ENCODE peak calls at places on chromosomes 2 and 18, in seven cellular contexts. B is ovary, G is GM06990, I is heart left ventricle, Z is mucosa of descending colon, Q is hepatocyte, U is colonic mucosa. M is an unnamed sample.

GRCh38 chr2:8202139-8202538 is 479.7 kb upstream of the ID2 start:
- DNase-seq in B (no peak), G (peak; percentile 28), I (no peak), Z (no peak), Q (no peak), U (no peak), M (no peak)

GRCh38 chr2:134148843-134149472 is 104.9 kb upstream of the MGAT5 start:
- DNase-seq in B (no peak), G (no peak), I (no peak), Z (no peak), Q (no peak), U (no peak), M (no peak)

GRCh38 chr2:152336854-152337510 is 2.0 kb downstream of the FMNL2 start:
- DNase-seq in B (peak; percentile 48), G (peak; percentile 4), I (peak; percentile 33), Z (peak; percentile 39), Q (peak; percentile 40), U (peak; percentile 36), M (peak; percentile 17)

GRCh38 chr2:209549589-209549988 is 125.7 kb downstream of the MAP2 start:
- DNase-seq in B (no peak), G (no peak), I (no peak), Z (no peak), Q (no peak), U (no peak), M (no peak)

GRCh38 chr18:9578306-9578705 is 36.1 kb downstream of the PPP4R1 start:
- DNase-seq in B (no peak), G (no peak), I (no peak), Z (no peak), Q (no peak), U (no peak), M (no peak)

GRCh38 chr2:42055573-42056514 is 8.0 kb downstream of the PKDCC start:
- DNase-seq in B (no peak), G (no peak), I (no peak), Z (peak; percentile 84), Q (peak; percentile 89), U (peak; percentile 93), M (no peak)

GRCh38 chr2:128306081-128306930 is 12.4 kb downstream of the HS6ST1 start:
- DNase-seq in B (peak; percentile 79), G (no peak), I (peak; percentile 60), Z (peak; percentile 68), Q (peak; percentile 87), U (peak; percentile 58), M (peak; percentile 27)

GRCh38 chr2:157498501-157498900 is 54.6 kb upstream of the CYTIP start:
- DNase-seq in B (no peak), G (no peak), I (no peak), Z (no peak), Q (no peak), U (no peak), M (no peak)

GRCh38 chr2:232584238-232584637 is 33.7 kb downstream of the EIF4E2 start:
- DNase-seq in B (no peak), G (no peak), I (no peak), Z (no peak), Q (no peak), U (no peak), M (no peak)

GRCh38 chr18:55385770-55386169 is 202.2 kb downstream of the TCF4 start:
- DNase-seq in B (no peak), G (no peak), I (no peak), Z (no peak), Q (no peak), U (no peak), M (no peak)

GRCh38 chr2:72826156-72826477 is 284 bp upstream of the EXOC6B start:
- DNase-seq in B (no peak), G (no peak), I (no peak), Z (no peak), Q (no peak), U (no peak), M (no peak)
- H3K4me3 ChIP-seq in B (peak overlapping the region; percentile 58), G (no peak overlapping the region), I (peak overlapping the region; percentile 97), Z (peak overlapping the region; percentile 80), Q (no peak overlapping the region), U (peak overlapping the region; percentile 99), M (no peak overlapping the region)

GRCh38 chr2:180046202-180046601 is 39.1 kb upstream of the CWC22 start:
- DNase-seq in B (no peak), G (no peak), I (no peak), Z (no peak), Q (no peak), U (no peak), M (no peak)

GRCh38 chr2:180038997-180039396 is 31.9 kb upstream of the CWC22 start:
- DNase-seq in B (no peak), G (no peak), I (no peak), Z (no peak), Q (no peak), U (no peak), M (no peak)

DNA sequence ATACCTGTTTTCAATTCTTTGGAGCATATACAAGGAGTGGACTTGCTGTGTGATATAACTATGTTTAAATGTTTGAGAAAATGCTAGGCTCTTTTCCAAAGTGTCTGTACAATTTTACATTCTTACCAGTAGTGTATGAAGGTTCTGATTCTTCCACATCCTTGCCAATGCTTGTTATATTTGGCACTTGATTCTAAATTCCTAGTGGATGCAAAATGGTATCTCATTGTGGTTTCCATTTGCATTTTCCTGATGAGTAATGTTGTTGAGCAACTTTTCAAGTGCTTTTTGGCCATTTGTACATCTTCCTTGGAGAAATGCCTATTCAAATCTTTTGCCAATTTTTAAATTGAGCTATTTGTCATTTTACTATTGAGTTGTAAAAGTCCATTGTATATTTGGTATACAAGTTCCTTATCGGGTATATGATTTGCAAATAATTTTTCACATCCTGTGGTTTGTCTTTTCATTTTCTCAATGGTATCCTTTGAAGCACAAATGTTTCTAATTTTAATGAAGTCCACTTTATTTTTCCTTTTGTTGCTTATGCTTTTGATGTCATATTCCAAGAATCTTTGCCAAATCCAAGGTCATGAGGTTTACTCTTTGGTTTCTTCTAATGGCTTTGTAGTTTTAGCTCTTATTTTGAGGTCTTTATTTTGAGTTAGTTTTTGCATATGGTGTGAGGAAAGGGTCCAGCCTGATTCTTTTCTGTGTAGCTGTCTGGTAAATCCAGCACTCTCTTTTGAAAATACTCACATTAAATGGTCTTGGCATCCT is 33.2 kb upstream of the CWC22 start:
- DNase-seq in B (no peak), G (no peak), I (no peak), Z (no peak), Q (no peak), U (no peak), M (peak; percentile 97)
- TF ChIP-seq CTCF in B (no peak), G (no peak), I (no peak), Z (no peak), Q (no peak), U (no peak), M (peak; percentile 40)

DNA sequence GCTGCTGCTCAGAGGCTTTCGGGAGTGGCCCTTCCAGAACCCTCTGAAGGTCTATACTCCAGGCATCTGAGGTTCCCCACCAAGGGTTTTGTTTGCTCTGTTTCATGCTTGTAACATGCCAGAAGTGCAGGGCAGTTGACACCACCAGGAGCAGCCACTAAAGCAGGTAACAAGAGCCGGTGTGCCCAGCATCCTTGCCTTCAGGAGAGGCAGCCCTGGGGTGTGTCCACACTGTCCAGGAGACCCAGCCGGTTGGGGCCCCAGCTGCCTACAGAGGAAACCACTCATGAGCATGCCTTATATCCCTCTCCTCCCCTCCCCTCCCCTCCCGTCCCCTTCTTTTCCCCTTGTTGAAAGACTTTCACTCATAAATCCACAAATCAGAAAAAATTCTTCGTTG is 93.1 kb downstream of the CD8B2 start:
- DNase-seq in B (no peak), G (no peak), I (no peak), Z (no peak), Q (no peak), U (no peak), M (no peak)
- H3K36me3 ChIP-seq in B (no peaks in the 10 kb centered on the region), G (no peaks in the 10 kb centered on the region), I (no peaks in the 10 kb centered on the region), Z (no peaks in the 10 kb centered on the region), Q (no peaks in the 10 kb centered on the region), U (no peaks in the 10 kb centered on the region), M (no peaks in the 10 kb centered on the region)

DNA sequence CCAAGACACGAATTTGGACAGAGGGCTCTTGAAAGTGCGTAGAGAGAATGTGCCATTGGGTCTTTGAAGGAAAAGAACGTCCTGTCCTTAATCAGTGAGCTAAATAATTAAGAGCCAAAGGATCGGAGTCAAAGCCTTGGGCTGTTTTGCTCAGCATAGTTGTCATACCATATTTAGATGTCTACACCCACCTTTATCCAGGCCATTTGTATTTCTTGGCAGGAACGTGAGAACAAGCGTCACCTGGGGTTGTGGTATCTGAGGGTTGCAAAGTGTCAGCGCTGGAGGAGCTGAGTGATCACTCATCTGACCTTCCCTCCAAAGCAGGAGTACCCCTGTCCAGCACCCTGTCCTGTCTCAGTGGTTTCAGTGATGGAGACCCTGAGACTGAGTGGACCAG is 4.5 kb downstream of the LPIN1 start:
- DNase-seq in B (no peak), G (no peak), I (no peak), Z (no peak), Q (no peak), U (no peak), M (no peak)
- H3K4me3 ChIP-seq in B (no peak overlapping the region), G (peak overlapping the region; percentile 29), I (no peak overlapping the region), Z (no peak overlapping the region), Q (no peak overlapping the region), U (no peak overlapping the region), M (no peak overlapping the region)